ENCODE peak calls at places on chromosomes 16 and 17, in four cellular contexts. L, O, U and J are unnamed samples.

GRCh38 chr17:77318021-77318420 is 177.3 kb downstream of the SEC14L1 start:
- DNase-seq in U (no peak), O (no peak), L (no peak), J (no peak)

GRCh38 chr17:78378225-78379133 is at the start of gene PGS1:
- DNase-seq in L (no peak), U (peak), O (no peak), J (no peak)

GRCh38 chr16:894136-894535 is 76.6 kb downstream of the LMF1 start:
- DNase-seq in U (no peak), O (no peak), L (no peak), J (no peak)

GRCh38 chr16:82983390-82983789 is 356.6 kb downstream of the CDH13 start:
- DNase-seq in L (no peak), U (no peak), O (no peak), J (no peak)

GRCh38 chr17:44033841-44034408 is 19.2 kb upstream of the TMEM101 start:
- DNase-seq in O (no peak), U (no peak), L (no peak), J (no peak)

GRCh38 chr17:42408076-42408475 is 15.0 kb downstream of the CAVIN1 start:
- DNase-seq in L (no peak), O (no peak), U (no peak), J (no peak)

GRCh38 chr17:31008374-31009035 is 37.7 kb downstream of the RNF135 start:
- DNase-seq in O (peak), U (no peak), L (peak), J (no peak)

GRCh38 chr16:5977329-5977728 is 879.7 kb upstream of the EEF2KMT start:
- DNase-seq in U (no peak), O (no peak), L (no peak), J (no peak)

GRCh38 chr16:20401475-20402016 is 3.0 kb downstream of the PDILT start:
- DNase-seq in O (no peak), U (no peak), L (no peak), J (no peak)

GRCh38 chr17:49989518-49989880 is 5.5 kb downstream of the DLX3 start:
- DNase-seq in U (no peak), O (no peak), L (no peak), J (no peak)

GRCh38 chr17:55795098-55795497 is 44.2 kb downstream of the PCTP start:
- DNase-seq in U (no peak), O (no peak), L (no peak), J (no peak)

GRCh38 chr17:40458001-40458791 is 14.9 kb downstream of the IGFBP4 start:
- DNase-seq in O (no peak), U (no peak), L (no peak), J (no peak)

GRCh38 chr16:30139895-30140481 is 17.0 kb upstream of the MAPK3 start:
- DNase-seq in U (no peak), L (no peak), O (no peak), J (no peak)

GRCh38 chr17:27245230-27245696 is 48.7 kb upstream of the WSB1 start:
- DNase-seq in L (peak), U (peak), O (peak), J (peak)

GRCh38 chr16:65889533-65889966 is 476.9 kb upstream of the CDH5 start:
- DNase-seq in U (no peak), O (no peak), L (no peak), J (no peak)

GRCh38 chr16:18836702-18837101 is 35.4 kb upstream of the ARL6IP1 start:
- DNase-seq in L (no peak), O (no peak), U (no peak), J (no peak)

GRCh38 chr16:4257646-4258556 is 14.9 kb downstream of the TFAP4 start:
- DNase-seq in U (no peak), L (no peak), O (no peak), J (no peak)

GRCh38 chr16:14502932-14503741 is 126.9 kb downstream of the PARN start:
- DNase-seq in L (no peak), U (no peak), O (no peak), J (peak)

GRCh38 chr17:75317671-75318070 is 28.4 kb upstream of the SLC25A19 start:
- DNase-seq in L (no peak), U (peak), O (peak), J (no peak)

GRCh38 chr16:58652741-58653140 is 23.1 kb upstream of the CNOT1 start:
- DNase-seq in O (peak), L (peak), U (no peak), J (no peak)

GRCh38 chr16:84844049-84844350 is 24.2 kb downstream of the CRISPLD2 start:
- DNase-seq in U (no peak), L (no peak), O (no peak), J (no peak)

GRCh38 chr17:31654936-31655335 is 204.1 kb downstream of the COPRS start:
- DNase-seq in O (no peak), L (no peak), U (no peak), J (no peak)

GRCh38 chr16:69318177-69318910 is 7.2 kb downstream of the VPS4A start:
- DNase-seq in U (no peak), L (no peak), O (no peak), J (no peak)

DNA sequence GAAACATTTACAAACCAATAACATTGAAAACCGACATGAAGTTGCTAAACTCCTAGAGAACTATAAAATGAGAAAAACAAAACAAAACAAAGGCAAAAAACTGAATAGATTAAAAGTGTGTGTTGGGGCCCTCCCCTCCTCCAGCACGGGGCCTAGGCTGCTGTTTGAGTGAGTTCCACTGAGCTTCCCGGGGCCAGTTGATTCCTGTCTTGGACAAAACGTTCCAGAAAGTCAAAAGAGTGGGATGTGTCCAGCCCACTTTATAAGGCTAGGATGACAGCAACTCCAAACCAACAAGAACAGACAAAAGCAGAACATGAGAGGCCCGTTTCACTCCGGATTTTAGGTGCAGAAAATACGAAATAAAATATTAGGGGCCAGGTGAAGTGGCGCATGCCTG is 11.6 kb upstream of the CSNK1D start:
- DNase-seq in U (no peak), O (no peak), L (no peak), J (no peak)
- TF ChIP-seq YY1 in U (no peak), O (no peak), L (no peak), J (no peak)

GRCh38 chr17:80618304-80618703 is 73.7 kb downstream of the RPTOR start:
- DNase-seq in L (no peak), U (no peak), O (no peak), J (no peak)

GRCh38 chr17:80621335-80622169 is 76.9 kb downstream of the RPTOR start:
- DNase-seq in O (no peak), U (no peak), L (no peak), J (no peak)

GRCh38 chr17:80622170-80622466 is 77.5 kb downstream of the RPTOR start:
- DNase-seq in U (no peak), L (no peak), O (no peak), J (no peak)

GRCh38 chr17:80616705-80617104 is 72.1 kb downstream of the RPTOR start:
- DNase-seq in O (no peak), U (no peak), L (no peak), J (no peak)

GRCh38 chr17:80619535-80620235 is 75.0 kb downstream of the RPTOR start:
- DNase-seq in O (no peak), U (no peak), L (no peak), J (no peak)
- TF ChIP-seq YY1 in O (no peak), U (no peak), L (no peak), J (no peak)

GRCh38 chr17:46800573-46800972 is 17.9 kb downstream of the WNT3 start:
- DNase-seq in L (no peak), U (no peak), O (no peak), J (no peak)

GRCh38 chr17:46805771-46806170 is 12.7 kb downstream of the WNT3 start:
- DNase-seq in U (no peak), O (no peak), L (no peak), J (no peak)

GRCh38 chr17:46797131-46797530 is 21.4 kb downstream of the WNT3 start:
- DNase-seq in U (no peak), O (no peak), L (no peak), J (no peak)

DNA sequence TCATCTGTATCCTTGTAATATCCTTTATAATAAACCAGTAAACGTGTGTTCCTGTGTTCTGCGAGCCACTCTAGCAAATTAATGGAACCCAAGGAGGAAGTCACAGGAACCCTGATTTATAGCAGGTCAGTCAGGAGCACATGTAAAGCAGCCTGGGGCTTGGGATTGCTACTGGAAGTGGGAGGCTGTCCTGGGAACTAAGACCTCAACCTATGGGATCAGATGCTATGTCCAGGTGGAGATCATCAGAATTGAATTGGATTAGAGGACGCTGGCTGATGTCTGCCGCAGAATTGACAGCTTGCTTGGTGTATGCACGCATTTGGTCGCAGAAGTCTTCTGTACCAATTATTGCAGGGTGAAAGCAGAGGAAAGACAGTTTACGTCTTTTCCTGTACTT is 15.7 kb downstream of the WNT3 start:
- DNase-seq in L (no peak), U (no peak), O (no peak), J (no peak)
- TF ChIP-seq YY1 in L (no peak), U (no peak), O (no peak), J (no peak)

DNA sequence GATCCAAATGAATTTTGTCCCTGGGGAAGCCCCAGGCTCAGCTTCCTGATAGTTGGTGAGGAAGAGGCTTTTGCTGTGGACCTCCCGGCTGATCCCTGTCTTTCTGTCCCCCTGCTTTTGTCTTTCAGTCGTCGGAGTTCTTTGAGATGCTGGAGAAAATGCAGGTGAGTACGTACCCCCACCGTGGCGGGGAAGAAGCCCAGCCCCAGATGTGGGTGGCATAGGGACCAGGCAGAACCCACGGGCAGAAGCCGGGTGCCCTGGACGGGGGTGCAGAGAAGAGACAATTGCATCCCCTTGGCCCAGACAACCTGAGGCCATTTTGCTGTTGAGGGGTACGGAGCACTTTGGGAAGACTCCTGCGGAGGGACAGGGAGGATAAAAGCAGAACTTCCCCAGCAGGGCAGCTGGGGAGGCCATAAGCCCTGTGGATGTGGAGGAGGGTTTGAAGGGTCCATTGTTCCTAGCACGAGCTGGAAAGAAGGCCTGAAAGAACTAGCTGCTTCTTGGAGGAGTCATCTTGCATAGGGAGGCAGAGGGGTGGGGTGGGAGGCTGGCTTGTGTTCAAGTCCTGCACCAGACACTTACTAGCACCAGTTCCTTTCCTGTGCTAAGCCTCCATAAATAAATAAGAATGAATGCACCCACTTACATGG is 105.6 kb downstream of the OR1D5 start:
- DNase-seq in U (no peak), O (no peak), L (no peak), J (no peak)
- TF ChIP-seq YY1 in U (no peak), O (no peak), L (no peak), J (no peak)

GRCh38 chr17:4845128-4845527 is 12.0 kb downstream of the MINK1 start:
- DNase-seq in U (no peak), L (no peak), O (no peak), J (no peak)

GRCh38 chr17:4850236-4850635 is 17.1 kb downstream of the MINK1 start:
- DNase-seq in L (no peak), U (no peak), O (no peak), J (no peak)

GRCh38 chr17:4852504-4853075 is 19.4 kb downstream of the MINK1 start:
- DNase-seq in L (no peak), U (peak), O (no peak), J (no peak)

GRCh38 chr17:4846635-4847390 is 13.7 kb downstream of the MINK1 start:
- DNase-seq in O (no peak), L (no peak), U (no peak), J (no peak)

GRCh38 chr17:4849011-4849536 is 15.9 kb downstream of the MINK1 start:
- DNase-seq in L (no peak), O (peak), U (no peak), J (no peak)
- TF ChIP-seq YY1 in L (no peak), O (no peak), U (no peak), J (no peak)